ENCODE peak calls at places on chromosomes 12 and 14, in seven cellular contexts. S is H1, D is HCT116, V is HepG2, I is SK-N-SH, Y is GM12878, B is K562. X is an unnamed sample.
A peak's percentile ranks its signal among the peaks of the same experiment; 100 is the strongest.

GRCh38 chr12:100608776-100609175 is 35.3 kb downstream of the GAS2L3 start:
- DNase-seq in S (no peak), D (no peak), B (no peak), V (no peak), Y (no peak), I (no peak), X (no peak)

GRCh38 chr14:33309081-33309480 is 370.4 kb downstream of the NPAS3 start:
- DNase-seq in D (no peak), V (no peak), S (no peak), Y (no peak), B (no peak), I (no peak), X (no peak)

GRCh38 chr12:114679942-114680341 is 4.0 kb downstream of the TBX3 start:
- DNase-seq in B (no peak), Y (no peak), I (no peak), S (no peak), V (no peak), D (no peak), X (no peak)

GRCh38 chr12:51819851-51820720 is 28.4 kb downstream of the FIGNL2 start:
- DNase-seq in I (peak; percentile 54), V (no peak), Y (no peak), D (no peak), B (no peak), S (no peak), X (peak; percentile 75)

GRCh38 chr14:65993103-65993502 is 493.1 kb upstream of the CCDC196 start:
- DNase-seq in D (no peak), Y (no peak), S (no peak), V (no peak), B (no peak), I (no peak), X (no peak)

GRCh38 chr14:92670177-92670576 is 78.2 kb downstream of the LGMN start:
- DNase-seq in S (no peak), Y (no peak), I (peak; percentile 52), B (no peak), D (no peak), V (no peak), X (no peak)

GRCh38 chr14:30296956-30297405 is 262.0 kb upstream of the G2E3 start:
- DNase-seq in Y (no peak), S (no peak), I (no peak), D (no peak), V (no peak), B (peak; percentile 17), X (no peak)

GRCh38 chr12:47735649-47736048 is 10.4 kb upstream of the ENDOU start:
- DNase-seq in I (no peak), V (no peak), S (no peak), B (no peak), Y (no peak), D (no peak), X (no peak)

GRCh38 chr12:103548622-103549601 is 38.2 kb upstream of the STAB2 start:
- DNase-seq in I (peak; percentile 55), V (peak; percentile 53), Y (peak; percentile 76), D (peak; percentile 73), S (peak; percentile 79), B (peak; percentile 75), X (peak; percentile 31)

GRCh38 chr12:114275937-114276785 is 129.8 kb downstream of the TBX5 start:
- DNase-seq in B (no peak), D (no peak), I (no peak), S (no peak), V (no peak), Y (no peak), X (no peak)

GRCh38 chr14:103127861-103128598 is 4.8 kb downstream of the TNFAIP2 start:
- DNase-seq in V (no peak), D (no peak), B (no peak), I (peak; percentile 30), S (no peak), Y (no peak), X (no peak)

GRCh38 chr12:75774309-75775052 is 257.1 kb downstream of the PHLDA1 start:
- DNase-seq in V (no peak), Y (no peak), S (no peak), I (no peak), D (no peak), B (no peak), X (no peak)

GRCh38 chr14:101926620-101927019 is 37.8 kb upstream of the DYNC1H1 start:
- DNase-seq in Y (no peak), V (no peak), B (no peak), S (no peak), D (no peak), I (no peak), X (no peak)

GRCh38 chr14:101928415-101928841 is 35.9 kb upstream of the DYNC1H1 start:
- DNase-seq in V (no peak), S (no peak), I (peak; percentile 48), Y (no peak), D (no peak), B (no peak), X (no peak)

GRCh38 chr14:101926085-101926484 is 38.3 kb upstream of the DYNC1H1 start:
- DNase-seq in B (no peak), V (no peak), D (no peak), S (no peak), I (no peak), Y (no peak), X (no peak)

GRCh38 chr14:101929096-101929495 is 35.3 kb upstream of the DYNC1H1 start:
- DNase-seq in S (no peak), I (no peak), V (no peak), Y (no peak), B (no peak), D (no peak), X (no peak)

GRCh38 chr14:101927859-101928258 is 36.5 kb upstream of the DYNC1H1 start:
- DNase-seq in Y (no peak), D (no peak), B (peak; percentile 83), S (no peak), V (no peak), I (peak; percentile 93), X (no peak)
- TF ChIP-seq JUND in Y (no peak), D (no peak), B (peak; percentile 87), S (no peak), V (no peak), I (no peak), X (no peak)

GRCh38 chr12:49482095-49483051 is 56.5 kb upstream of the KCNH3 start:
- DNase-seq in S (no peak), V (peak; percentile 17), I (no peak), D (no peak), B (no peak), Y (no peak), X (no peak)
- TF ChIP-seq JUND in S (no peak), V (no peak), I (no peak), D (no peak), B (no peak), Y (no peak), X (no peak)

GRCh38 chr14:49961270-49962222 is 68.7 kb downstream of the ARF6 start:
- DNase-seq in Y (no peak), S (no peak), D (no peak), V (no peak), I (no peak), B (no peak), X (no peak)
- TF ChIP-seq JUND in Y (no peak), S (no peak), D (no peak), V (no peak), I (no peak), B (no peak), X (no peak)

GRCh38 chr12:79689041-79689476 is 1.7 kb downstream of the PAWR start:
- DNase-seq in I (no peak), D (no peak), Y (no peak), S (no peak), B (no peak), V (peak; percentile 28), X (peak; percentile 29)
- TF ChIP-seq JUND in I (no peak), D (no peak), Y (no peak), S (no peak), B (no peak), V (no peak), X (no peak)

GRCh38 chr12:104702565-104703139 is 245.9 kb downstream of the CHST11 start:
- DNase-seq in I (no peak), B (no peak), V (no peak), D (no peak), S (no peak), Y (no peak), X (no peak)
- TF ChIP-seq JUND in I (no peak), B (no peak), V (no peak), D (no peak), S (no peak), Y (no peak), X (no peak)

DNA sequence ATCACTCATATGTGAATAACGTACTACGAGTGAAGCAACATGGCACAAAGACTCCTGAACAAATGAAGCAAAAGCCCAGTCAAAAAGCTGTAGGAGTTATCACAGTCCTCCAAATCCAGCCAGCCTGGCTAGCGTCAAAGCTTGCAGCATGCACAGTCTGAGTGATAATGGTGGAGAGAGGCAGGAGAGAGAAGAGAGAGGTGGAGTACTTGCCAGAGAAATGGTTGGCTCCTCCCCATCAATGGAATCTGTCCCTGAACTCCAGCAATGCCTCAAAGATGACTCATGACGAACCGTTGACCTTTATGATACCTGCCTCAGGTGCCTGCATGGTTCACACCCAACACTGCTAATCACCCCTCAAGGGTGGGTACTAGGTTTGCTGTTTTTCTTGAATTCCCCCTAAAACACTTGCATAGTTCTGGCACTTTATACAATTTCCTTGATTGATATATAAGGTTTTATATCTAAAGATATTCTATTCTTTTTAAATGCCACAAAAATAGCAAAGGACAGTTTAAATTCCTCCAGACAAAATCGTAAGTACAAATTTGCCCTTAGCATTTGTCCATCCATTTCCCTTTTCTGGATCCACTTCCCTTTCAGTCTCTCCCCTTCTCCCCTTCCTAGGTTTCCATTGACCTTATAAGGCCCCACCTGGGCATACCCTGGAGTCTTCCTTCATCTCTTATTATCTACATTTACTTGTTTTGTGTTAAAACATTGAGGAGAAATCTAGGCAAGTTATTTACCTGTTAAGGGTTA is 10.2 kb downstream of the ARHGDIB start:
- DNase-seq in S (no peak), I (no peak), Y (no peak), D (peak; percentile 68), B (no peak), V (peak; percentile 56), X (no peak)
- TF ChIP-seq JUND in S (peak; percentile 77), I (peak; percentile 37), Y (no peak), D (peak; percentile 63), B (no peak), V (no peak), X (no peak)

X was measured in T47D.